ENCODE peak calls at places on chromosomes 7 and 10, in eight cellular contexts. One of them, this sample, is unnamed. For H3K4me1, the result is how much of the 10 kb centered on the place peaks cover.

GRCh38 chr10:69901623-69902505 is 100.2 kb downstream of the COL13A1 start:
- DNase-seq in A549: peak
- DNase-seq in CD8-positive, alpha-beta memory T cell: no peak
- DNase-seq in ovary: peak
- DNase-seq in HCT116: peak
- DNase-seq in thoracic aorta: peak
- DNase-seq in hepatocyte: peak
- DNase-seq in body of pancreas: peak
- DNase-seq in this sample: peak

GRCh38 chr7:194257-194995 is 2.1 kb downstream of the FAM20C start:
- DNase-seq in CD8-positive, alpha-beta memory T cell: no peak
- DNase-seq in A549: no peak
- DNase-seq in ovary: no peak
- DNase-seq in body of pancreas: no peak
- DNase-seq in thoracic aorta: no peak
- DNase-seq in hepatocyte: peak
- DNase-seq in HCT116: no peak
- DNase-seq in this sample: no peak

GRCh38 chr7:13179011-13179574 is 491.7 kb downstream of the ARL4A start:
- DNase-seq in body of pancreas: no peak
- DNase-seq in ovary: no peak
- DNase-seq in A549: peak
- DNase-seq in hepatocyte: no peak
- DNase-seq in thoracic aorta: no peak
- DNase-seq in CD8-positive, alpha-beta memory T cell: no peak
- DNase-seq in HCT116: no peak
- DNase-seq in this sample: no peak

GRCh38 chr7:45985902-45986301 is 64.8 kb upstream of the IGFBP3 start:
- DNase-seq in ovary: no peak
- DNase-seq in CD8-positive, alpha-beta memory T cell: no peak
- DNase-seq in thoracic aorta: no peak
- DNase-seq in A549: peak
- DNase-seq in body of pancreas: no peak
- DNase-seq in HCT116: no peak
- DNase-seq in hepatocyte: no peak
- DNase-seq in this sample: no peak

GRCh38 chr7:47542051-47542450 is 39.9 kb downstream of the TNS3 start:
- DNase-seq in thoracic aorta: no peak
- DNase-seq in A549: no peak
- DNase-seq in hepatocyte: no peak
- DNase-seq in ovary: no peak
- DNase-seq in body of pancreas: no peak
- DNase-seq in HCT116: no peak
- DNase-seq in CD8-positive, alpha-beta memory T cell: no peak
- DNase-seq in this sample: no peak

GRCh38 chr10:112498806-112499205 is 51.8 kb downstream of the VTI1A start:
- DNase-seq in body of pancreas: no peak
- DNase-seq in ovary: no peak
- DNase-seq in CD8-positive, alpha-beta memory T cell: no peak
- DNase-seq in hepatocyte: no peak
- DNase-seq in A549: no peak
- DNase-seq in HCT116: no peak
- DNase-seq in thoracic aorta: no peak
- DNase-seq in this sample: no peak

GRCh38 chr10:91689731-91690168 is 56.9 kb upstream of the PPP1R3C start:
- DNase-seq in A549: no peak
- DNase-seq in HCT116: no peak
- DNase-seq in CD8-positive, alpha-beta memory T cell: no peak
- DNase-seq in body of pancreas: no peak
- DNase-seq in thoracic aorta: no peak
- DNase-seq in ovary: no peak
- DNase-seq in hepatocyte: no peak
- DNase-seq in this sample: no peak

GRCh38 chr7:36563706-36564325 is 160.5 kb downstream of the AOAH start:
- DNase-seq in CD8-positive, alpha-beta memory T cell: no peak
- DNase-seq in thoracic aorta: no peak
- DNase-seq in ovary: peak
- DNase-seq in HCT116: no peak
- DNase-seq in body of pancreas: no peak
- DNase-seq in A549: no peak
- DNase-seq in hepatocyte: no peak
- DNase-seq in this sample: no peak

GRCh38 chr10:62092301-62092990 is 176.2 kb downstream of the RTKN2 start:
- DNase-seq in hepatocyte: no peak
- DNase-seq in CD8-positive, alpha-beta memory T cell: no peak
- DNase-seq in A549: no peak
- DNase-seq in thoracic aorta: no peak
- DNase-seq in ovary: no peak
- DNase-seq in body of pancreas: no peak
- DNase-seq in HCT116: no peak
- DNase-seq in this sample: no peak

GRCh38 chr7:55965805-55966421 is 1.5 kb downstream of the NIPSNAP2 start:
- DNase-seq in hepatocyte: no peak
- DNase-seq in HCT116: no peak
- DNase-seq in ovary: no peak
- DNase-seq in body of pancreas: peak
- DNase-seq in CD8-positive, alpha-beta memory T cell: no peak
- DNase-seq in thoracic aorta: no peak
- DNase-seq in A549: no peak
- DNase-seq in this sample: no peak

GRCh38 chr7:98257701-98258100 is 5.7 kb upstream of the TECPR1 start:
- DNase-seq in ovary: no peak
- DNase-seq in A549: no peak
- DNase-seq in thoracic aorta: no peak
- DNase-seq in hepatocyte: no peak
- DNase-seq in body of pancreas: no peak
- DNase-seq in HCT116: no peak
- DNase-seq in CD8-positive, alpha-beta memory T cell: no peak
- DNase-seq in this sample: no peak

GRCh38 chr10:106682175-106682574 is 482.3 kb downstream of the SORCS1 start:
- DNase-seq in CD8-positive, alpha-beta memory T cell: no peak
- DNase-seq in HCT116: no peak
- DNase-seq in hepatocyte: peak
- DNase-seq in A549: no peak
- DNase-seq in ovary: no peak
- DNase-seq in thoracic aorta: no peak
- DNase-seq in body of pancreas: no peak
- DNase-seq in this sample: no peak

GRCh38 chr10:121527690-121528089 is 70.6 kb downstream of the FGFR2 start:
- DNase-seq in A549: no peak
- DNase-seq in thoracic aorta: no peak
- DNase-seq in HCT116: no peak
- DNase-seq in body of pancreas: no peak
- DNase-seq in hepatocyte: peak
- DNase-seq in CD8-positive, alpha-beta memory T cell: no peak
- DNase-seq in ovary: peak
- DNase-seq in this sample: no peak

GRCh38 chr7:133851416-133851815 is 275.7 kb upstream of the LRGUK start:
- DNase-seq in body of pancreas: no peak
- DNase-seq in CD8-positive, alpha-beta memory T cell: no peak
- DNase-seq in HCT116: no peak
- DNase-seq in thoracic aorta: no peak
- DNase-seq in ovary: no peak
- DNase-seq in A549: no peak
- DNase-seq in hepatocyte: no peak
- DNase-seq in this sample: no peak

GRCh38 chr10:78688221-78688944 is 380.4 kb upstream of the ZMIZ1 start:
- DNase-seq in A549: no peak
- DNase-seq in hepatocyte: no peak
- DNase-seq in thoracic aorta: no peak
- DNase-seq in HCT116: no peak
- DNase-seq in ovary: no peak
- DNase-seq in CD8-positive, alpha-beta memory T cell: no peak
- DNase-seq in body of pancreas: no peak
- DNase-seq in this sample: no peak

GRCh38 chr10:18079665-18080295 is 60.4 kb upstream of the CACNB2 start:
- DNase-seq in thoracic aorta: no peak
- DNase-seq in ovary: no peak
- DNase-seq in HCT116: no peak
- DNase-seq in body of pancreas: no peak
- DNase-seq in CD8-positive, alpha-beta memory T cell: no peak
- DNase-seq in A549: no peak
- DNase-seq in hepatocyte: no peak
- DNase-seq in this sample: no peak

GRCh38 chr7:44977304-44977858 is 1.4 kb downstream of the MYO1G start:
- DNase-seq in body of pancreas: peak
- DNase-seq in CD8-positive, alpha-beta memory T cell: peak
- DNase-seq in HCT116: no peak
- DNase-seq in hepatocyte: no peak
- DNase-seq in A549: no peak
- DNase-seq in thoracic aorta: no peak
- DNase-seq in ovary: no peak
- DNase-seq in this sample: no peak

GRCh38 chr10:80484677-80485409 is 30.7 kb downstream of the TSPAN14 start:
- DNase-seq in hepatocyte: no peak
- DNase-seq in body of pancreas: no peak
- DNase-seq in HCT116: no peak
- DNase-seq in A549: no peak
- DNase-seq in thoracic aorta: no peak
- DNase-seq in CD8-positive, alpha-beta memory T cell: no peak
- DNase-seq in ovary: no peak
- DNase-seq in this sample: no peak

GRCh38 chr10:46549171-46550075 is 7.0 kb downstream of the GPRIN2 start:
- DNase-seq in hepatocyte: no peak
- DNase-seq in body of pancreas: peak
- DNase-seq in HCT116: no peak
- DNase-seq in thoracic aorta: no peak
- DNase-seq in A549: no peak
- DNase-seq in ovary: no peak
- DNase-seq in CD8-positive, alpha-beta memory T cell: no peak
- DNase-seq in this sample: no peak

GRCh38 chr7:113015038-113015645 is 71.5 kb downstream of the GPR85 start:
- DNase-seq in CD8-positive, alpha-beta memory T cell: no peak
- DNase-seq in hepatocyte: peak
- DNase-seq in HCT116: peak
- DNase-seq in body of pancreas: no peak
- DNase-seq in A549: peak
- DNase-seq in ovary: no peak
- DNase-seq in thoracic aorta: no peak
- DNase-seq in this sample: no peak

GRCh38 chr10:60309371-60309770 is 80.3 kb downstream of the ANK3 start:
- DNase-seq in hepatocyte: no peak
- DNase-seq in CD8-positive, alpha-beta memory T cell: no peak
- DNase-seq in thoracic aorta: no peak
- DNase-seq in A549: no peak
- DNase-seq in ovary: no peak
- DNase-seq in body of pancreas: no peak
- DNase-seq in HCT116: no peak
- DNase-seq in this sample: no peak

DNA sequence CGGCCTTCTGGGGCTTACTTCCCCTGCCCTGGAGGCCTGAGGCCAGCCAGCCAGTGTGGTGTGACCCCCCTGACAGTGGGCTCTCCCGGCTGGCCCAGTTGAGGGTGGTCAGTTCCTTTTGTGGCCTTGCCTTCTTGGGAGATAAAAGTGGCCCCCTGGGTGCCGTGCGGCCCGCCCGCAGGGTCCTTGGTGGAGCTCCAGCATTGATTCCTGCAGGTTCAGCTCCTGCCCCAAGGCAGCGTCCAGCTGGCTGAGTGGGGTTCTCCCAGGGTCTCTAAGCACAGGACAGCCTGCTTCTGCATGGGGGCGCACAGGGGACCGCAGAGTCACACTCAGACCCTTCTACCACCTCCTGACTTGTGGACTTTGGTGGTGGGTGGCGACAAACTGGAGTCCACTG is 62.1 kb downstream of the CUX1 start:
- DNase-seq in body of pancreas: no peak
- DNase-seq in hepatocyte: no peak
- DNase-seq in ovary: no peak
- DNase-seq in CD8-positive, alpha-beta memory T cell: no peak
- DNase-seq in thoracic aorta: no peak
- DNase-seq in HCT116: no peak
- DNase-seq in A549: no peak
- DNase-seq in this sample: no peak
- H3K4me1 ChIP-seq in body of pancreas: under half
- H3K4me1 ChIP-seq in hepatocyte: under half
- H3K4me1 ChIP-seq in ovary: under half
- H3K4me1 ChIP-seq in CD8-positive, alpha-beta memory T cell: under half
- H3K4me1 ChIP-seq in thoracic aorta: under half
- H3K4me1 ChIP-seq in HCT116: half or more
- H3K4me1 ChIP-seq in A549: half or more
- H3K4me1 ChIP-seq in this sample: under half

DNA sequence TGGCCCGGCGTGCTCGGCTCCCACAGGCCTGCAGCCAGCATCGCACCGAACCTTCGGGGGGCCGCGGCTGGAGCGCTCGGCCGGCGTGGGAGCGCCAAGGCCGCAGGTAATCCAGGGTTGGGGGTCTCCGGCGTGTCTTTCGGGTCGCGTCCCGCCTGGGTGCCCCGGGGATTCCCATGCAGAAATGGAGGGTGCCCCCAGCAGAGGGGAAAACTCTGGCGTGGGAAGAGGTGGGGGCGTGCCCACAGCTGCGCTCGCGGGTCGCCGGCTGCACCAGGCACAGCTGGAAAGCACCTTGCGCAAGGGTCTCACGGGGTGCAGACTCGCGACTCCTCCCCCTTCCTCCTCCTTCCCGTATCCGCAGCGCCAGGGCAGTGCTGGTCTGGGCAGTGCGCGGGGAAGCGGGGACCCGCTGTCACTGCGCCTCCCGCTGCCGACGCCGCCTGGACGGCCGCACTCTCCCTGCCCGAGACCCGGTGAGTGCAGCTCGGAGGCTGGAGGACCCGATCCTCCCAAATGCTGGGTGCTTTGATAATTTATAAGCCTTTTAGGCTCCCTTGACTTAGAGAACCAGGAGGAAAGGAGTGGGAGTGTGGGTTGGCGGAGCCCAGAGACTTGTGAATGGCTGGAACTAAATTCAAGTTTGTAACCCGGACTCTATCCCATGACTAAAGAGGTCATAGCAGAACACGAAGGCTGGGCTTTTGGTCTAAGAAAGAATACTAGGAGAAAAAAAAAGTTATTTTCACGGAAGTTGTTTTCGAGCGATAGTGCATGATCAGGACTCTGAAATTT is 486 bp downstream of the MAP3K8 start:
- DNase-seq in hepatocyte: peak
- DNase-seq in HCT116: peak
- DNase-seq in ovary: peak
- DNase-seq in CD8-positive, alpha-beta memory T cell: peak
- DNase-seq in A549: peak
- DNase-seq in thoracic aorta: peak
- DNase-seq in body of pancreas: peak
- DNase-seq in this sample: peak
- H3K4me1 ChIP-seq in hepatocyte: under half
- H3K4me1 ChIP-seq in HCT116: under half
- H3K4me1 ChIP-seq in ovary: under half
- H3K4me1 ChIP-seq in CD8-positive, alpha-beta memory T cell: under half
- H3K4me1 ChIP-seq in A549: half or more
- H3K4me1 ChIP-seq in thoracic aorta: under half
- H3K4me1 ChIP-seq in body of pancreas: under half
- H3K4me1 ChIP-seq in this sample: under half

GRCh38 chr10:35384265-35384868 is 48.1 kb downstream of the CCNY start:
- DNase-seq in hepatocyte: peak
- DNase-seq in thoracic aorta: no peak
- DNase-seq in A549: no peak
- DNase-seq in body of pancreas: no peak
- DNase-seq in CD8-positive, alpha-beta memory T cell: no peak
- DNase-seq in ovary: no peak
- DNase-seq in HCT116: no peak
- DNase-seq in this sample: no peak
- H3K4me1 ChIP-seq in hepatocyte: under half
- H3K4me1 ChIP-seq in thoracic aorta: under half
- H3K4me1 ChIP-seq in A549: under half
- H3K4me1 ChIP-seq in body of pancreas: under half
- H3K4me1 ChIP-seq in CD8-positive, alpha-beta memory T cell: under half
- H3K4me1 ChIP-seq in ovary: under half
- H3K4me1 ChIP-seq in HCT116: under half
- H3K4me1 ChIP-seq in this sample: under half

GRCh38 chr7:83807770-83808169 is 158.8 kb upstream of the SEMA3E start:
- DNase-seq in body of pancreas: no peak
- DNase-seq in ovary: no peak
- DNase-seq in HCT116: no peak
- DNase-seq in thoracic aorta: no peak
- DNase-seq in CD8-positive, alpha-beta memory T cell: no peak
- DNase-seq in hepatocyte: no peak
- DNase-seq in A549: no peak
- DNase-seq in this sample: no peak
- H3K4me1 ChIP-seq in body of pancreas: under half
- H3K4me1 ChIP-seq in ovary: under half
- H3K4me1 ChIP-seq in HCT116: under half
- H3K4me1 ChIP-seq in thoracic aorta: under half
- H3K4me1 ChIP-seq in CD8-positive, alpha-beta memory T cell: under half
- H3K4me1 ChIP-seq in hepatocyte: under half
- H3K4me1 ChIP-seq in A549: under half
- H3K4me1 ChIP-seq in this sample: under half

This sample was measured in NT2/D1.